ENCODE peak calls at places on chromosome 15, in eight cellular contexts. V, R, C, Q, H, T, S and W are unnamed samples.

GRCh38 chr15:35932541-35932940 is 386.6 kb upstream of the DPH6 start:
- DNase-seq in V (no peak), R (no peak), C (no peak), Q (no peak), H (no peak), T (no peak), S (no peak), W (no peak)

GRCh38 chr15:83306561-83306960 is 22.1 kb upstream of the BNC1 start:
- DNase-seq in V (no peak), R (no peak), C (no peak), Q (no peak), H (no peak), T (no peak), S (no peak), W (no peak)

GRCh38 chr15:70289191-70289955 is 191.7 kb upstream of the TLE3 start:
- DNase-seq in V (no peak), R (no peak), C (no peak), Q (no peak), H (no peak), T (no peak), S (no peak), W (peak)

GRCh38 chr15:66654718-66655375 is 47.2 kb upstream of the SMAD6 start:
- DNase-seq in V (no peak), R (peak), C (no peak), Q (no peak), H (no peak), T (no peak), S (no peak), W (peak)

GRCh38 chr15:36831125-36831914 is 251.9 kb downstream of the CDIN1 start:
- DNase-seq in V (no peak), R (no peak), C (no peak), Q (no peak), H (no peak), T (peak), S (no peak), W (no peak)

GRCh38 chr15:74174216-74174965 is 881 bp downstream of the ISLR start:
- DNase-seq in V (no peak), R (peak), C (no peak), Q (no peak), H (no peak), T (no peak), S (no peak), W (peak)

GRCh38 chr15:44311136-44311535 is 22.6 kb downstream of the GOLM2 start:
- DNase-seq in V (no peak), R (no peak), C (no peak), Q (no peak), H (no peak), T (no peak), S (no peak), W (no peak)

GRCh38 chr15:56715220-56715619 is 18.1 kb downstream of the ZNF280D start:
- DNase-seq in V (no peak), R (no peak), C (no peak), Q (no peak), H (no peak), T (no peak), S (no peak), W (no peak)

GRCh38 chr15:74311734-74312444 is 55.6 kb downstream of the CYP11A1 start:
- DNase-seq in V (peak), R (no peak), C (peak), Q (no peak), H (no peak), T (peak), S (no peak), W (peak)

GRCh38 chr15:98785796-98786581 is 137.7 kb downstream of the IGF1R start:
- DNase-seq in V (no peak), R (peak), C (no peak), Q (no peak), H (no peak), T (no peak), S (peak), W (peak)